ENCODE peak calls at places on chromosomes 12 and 14, in nine cellular contexts. Y is ACHN; M is stromal cell of bone marrow; I is mucosa of gallbladder; T is left kidney; U is NCI-H2081; V is EL; W is endothelial cell; Q is CD8-positive, alpha-beta T cell. A is an unnamed sample.
A peak's percentile ranks its signal among the peaks of the same experiment; 100 is the strongest.

GRCh38 chr12:123111498-123112165 is 39.3 kb downstream of the PITPNM2 start:
- DNase-seq in W (no peak), U (no peak), Q (no peak), I (no peak), M (no peak), Y (no peak), V (no peak), T (no peak), A (no peak)

GRCh38 chr14:77327111-77327510 is 6.3 kb downstream of the GSTZ1 start:
- DNase-seq in W (no peak), M (no peak), U (no peak), V (no peak), T (no peak), Y (no peak), Q (no peak), I (no peak), A (no peak)

GRCh38 chr12:1947081-1947480 is 28.6 kb upstream of the CACNA2D4 start:
- DNase-seq in M (peak; percentile 48), T (no peak), Q (no peak), W (no peak), U (no peak), I (no peak), Y (no peak), V (peak; percentile 65), A (no peak)

GRCh38 chr14:50766338-50766886 is 64.5 kb downstream of the NIN start:
- DNase-seq in M (peak; percentile 56), Y (no peak), Q (no peak), U (no peak), I (no peak), W (no peak), V (peak; percentile 89), T (no peak), A (no peak)

GRCh38 chr14:61438860-61439765 is 117.7 kb downstream of the PRKCH start:
- DNase-seq in Y (no peak), V (peak; percentile 64), M (peak; percentile 67), U (peak; percentile 12), T (peak; percentile 40), W (peak; percentile 31), Q (peak; percentile 64), I (peak; percentile 44), A (peak; percentile 70)

GRCh38 chr12:25130741-25131188 is 64.2 kb downstream of the DNAI7 start:
- DNase-seq in M (peak; percentile 38), V (peak; percentile 46), Y (peak; percentile 70), I (no peak), W (no peak), Q (no peak), T (peak; percentile 38), U (peak; percentile 38), A (peak; percentile 22)

GRCh38 chr14:76672123-76672522 is 89.1 kb upstream of the VASH1 start:
- DNase-seq in I (no peak), Q (no peak), W (no peak), T (no peak), V (no peak), M (no peak), U (no peak), Y (no peak), A (no peak)

GRCh38 chr14:68819260-68819691 is 26.4 kb upstream of the ZFP36L1 start:
- DNase-seq in Q (no peak), M (peak; percentile 73), U (no peak), I (peak; percentile 47), T (peak; percentile 72), V (no peak), Y (no peak), W (no peak), A (peak; percentile 86)

GRCh38 chr14:104442107-104442551 is 137.4 kb upstream of the C14orf180 start:
- DNase-seq in M (no peak), T (no peak), I (peak; percentile 9), W (no peak), Q (no peak), Y (no peak), U (no peak), V (no peak), A (no peak)

GRCh38 chr14:61188936-61189808 is 92.0 kb downstream of the TMEM30B start:
- DNase-seq in U (no peak), I (peak; percentile 32), Y (peak; percentile 71), Q (no peak), V (peak; percentile 58), T (peak; percentile 86), W (peak; percentile 63), M (peak; percentile 36), A (peak; percentile 1)

GRCh38 chr14:67892466-67893120 is 73.0 kb downstream of the RAD51B start:
- DNase-seq in Q (no peak), Y (no peak), I (no peak), V (no peak), W (no peak), M (no peak), U (no peak), T (peak; percentile 19), A (peak; percentile 55)

GRCh38 chr14:21965042-21965441 is 291.4 kb upstream of the OR4E1 start:
- DNase-seq in Q (peak; percentile 70), I (no peak), W (no peak), V (no peak), M (no peak), T (no peak), Y (no peak), U (no peak), A (peak; percentile 4)

GRCh38 chr12:124626841-124627502 is 59.6 kb upstream of the NCOR2 start:
- DNase-seq in Y (no peak), U (no peak), M (peak; percentile 73), I (peak; percentile 58), Q (no peak), W (no peak), V (no peak), T (no peak), A (no peak)

GRCh38 chr12:9798008-9798619 is 29.2 kb upstream of the KLRF1 start:
- DNase-seq in U (no peak), W (peak; percentile 54), I (peak; percentile 82), V (peak; percentile 23), T (peak; percentile 85), M (peak; percentile 2), Y (peak; percentile 82), Q (peak; percentile 73), A (peak; percentile 82)

GRCh38 chr12:106508966-106509365 is 73.8 kb upstream of the RFX4 start:
- DNase-seq in Y (no peak), I (no peak), Q (no peak), V (no peak), U (no peak), W (no peak), T (no peak), M (no peak), A (no peak)

GRCh38 chr14:20486700-20487401 is 17.6 kb downstream of the PNP start:
- DNase-seq in W (no peak), Q (no peak), Y (no peak), M (no peak), T (no peak), V (no peak), I (no peak), U (no peak), A (no peak)

GRCh38 chr12:50188280-50188781 is 21.2 kb upstream of the CERS5 start:
- DNase-seq in V (peak; percentile 60), I (no peak), M (peak; percentile 28), Q (no peak), T (no peak), U (no peak), Y (no peak), W (no peak), A (no peak)

GRCh38 chr12:83122623-83122934 is 435.9 kb downstream of the TMTC2 start:
- DNase-seq in V (no peak), Y (no peak), Q (no peak), M (no peak), W (no peak), T (no peak), I (no peak), U (no peak), A (no peak)

GRCh38 chr14:104680056-104680805 is 9.2 kb upstream of the INF2 start:
- DNase-seq in W (no peak), V (peak; percentile 86), I (peak; percentile 62), Q (no peak), Y (peak; percentile 73), U (no peak), M (peak; percentile 76), T (no peak), A (peak; percentile 78)

GRCh38 chr14:60722163-60722835 is 1.9 kb downstream of the SIX4 start:
- DNase-seq in T (peak; percentile 96), Y (peak; percentile 45), M (no peak), V (peak; percentile 74), U (peak; percentile 45), I (no peak), Q (peak; percentile 25), W (peak; percentile 49), A (no peak)

GRCh38 chr14:94395900-94396574 is 7.6 kb upstream of the SERPINA1 start:
- DNase-seq in Q (no peak), U (no peak), M (no peak), I (no peak), T (no peak), V (no peak), Y (no peak), W (no peak), A (no peak)

GRCh38 chr12:122527478-122527944 is 462 bp downstream of the KNTC1 start:
- DNase-seq in Q (peak; percentile 33), T (peak; percentile 59), Y (peak; percentile 50), M (no peak), U (peak; percentile 24), V (peak; percentile 39), I (no peak), W (no peak), A (peak; percentile 49)

GRCh38 chr14:65412881-65413738 is 580 bp downstream of the FUT8 start:
- DNase-seq in Q (peak; percentile 64), M (peak; percentile 48), U (peak; percentile 84), W (no peak), I (peak; percentile 64), Y (peak; percentile 69), V (peak; percentile 74), T (peak; percentile 51), A (peak; percentile 66)

GRCh38 chr12:55700255-55701018 is 7.3 kb downstream of the ITGA7 start:
- DNase-seq in I (no peak), U (peak; percentile 3), T (no peak), V (peak; percentile 88), M (no peak), W (no peak), Q (no peak), Y (no peak), A (no peak)

GRCh38 chr12:68831272-68831671 is 23.3 kb downstream of the MDM2 start:
- DNase-seq in U (no peak), V (no peak), I (no peak), M (no peak), T (peak; percentile 40), Q (no peak), W (no peak), Y (peak; percentile 35), A (no peak)

GRCh38 chr12:30753761-30754382 is 879 bp downstream of the CAPRIN2 start:
- DNase-seq in U (no peak), V (peak; percentile 37), W (peak; percentile 2), Y (peak; percentile 35), Q (no peak), T (peak; percentile 58), M (no peak), I (no peak), A (no peak)

GRCh38 chr14:53581497-53581896 is 375.1 kb downstream of the BMP4 start:
- DNase-seq in Q (no peak), U (no peak), Y (no peak), W (no peak), M (no peak), V (no peak), I (no peak), T (peak; percentile 35), A (no peak)

GRCh38 chr12:54173066-54173726 is 15.6 kb downstream of the SMUG1 start:
- DNase-seq in Q (no peak), M (no peak), V (peak; percentile 52), W (peak; percentile 34), U (peak; percentile 34), Y (peak; percentile 54), T (peak; percentile 78), I (no peak), A (peak; percentile 19)

GRCh38 chr14:100391182-100391581 is 68.0 kb downstream of the SLC25A47 start:
- DNase-seq in Q (no peak), I (no peak), U (no peak), M (no peak), V (no peak), T (no peak), Y (no peak), W (no peak), A (no peak)

GRCh38 chr12:2640709-2641108 is 154.1 kb upstream of the FKBP4 start:
- DNase-seq in V (peak; percentile 95), Q (no peak), T (peak; percentile 44), M (peak; percentile 96), U (no peak), I (peak; percentile 32), Y (peak; percentile 98), W (no peak), A (no peak)

GRCh38 chr14:51081712-51082111 is 13.2 kb downstream of the TRIM9 start:
- DNase-seq in U (no peak), V (no peak), M (no peak), W (no peak), Y (no peak), T (no peak), I (no peak), Q (no peak), A (no peak)

A was measured in small intestine.